ENCODE peak calls at places on chromosomes 11 and 22, in nine cellular contexts. I is transverse colon, Q is K562, F is A549, D is HepG2, W is ovary, G is tibial nerve, X is sigmoid colon, B is H1. L is an unnamed sample.

GRCh38 chr11:128210148-128210940 is 377.0 kb downstream of the ETS1 start:
- DNase-seq in I (peak; percentile 51), X (no peak), G (no peak), D (peak; percentile 59), F (peak; percentile 97), B (no peak), W (no peak), Q (no peak), L (no peak)

GRCh38 chr11:134529212-134530096 is 117.4 kb upstream of the B3GAT1 start:
- DNase-seq in X (peak; percentile 61), F (no peak), B (peak; percentile 45), W (no peak), Q (no peak), D (no peak), G (no peak), I (no peak), L (peak; percentile 73)

GRCh38 chr22:42922374-42923177 is 65.5 kb upstream of the ARFGAP3 start:
- DNase-seq in G (no peak), W (no peak), D (no peak), Q (no peak), I (no peak), B (no peak), X (no peak), F (no peak), L (no peak)

GRCh38 chr11:1553808-1554594 is 18.1 kb downstream of the DUSP8 start:
- DNase-seq in Q (no peak), X (no peak), D (no peak), I (peak; percentile 89), G (no peak), W (no peak), F (no peak), B (peak; percentile 68), L (no peak)

GRCh38 chr11:63553759-63554158 is 9.4 kb downstream of the PLAAT2 start:
- DNase-seq in I (no peak), D (no peak), G (no peak), X (peak; percentile 35), F (no peak), B (no peak), Q (no peak), W (no peak), L (no peak)

GRCh38 chr11:47257518-47258316 is at the start of gene NR1H3:
- DNase-seq in F (peak; percentile 55), X (peak; percentile 95), W (peak; percentile 72), Q (peak; percentile 86), B (peak; percentile 78), G (peak; percentile 78), D (peak; percentile 77), I (peak; percentile 82), L (peak; percentile 92)

GRCh38 chr11:47349521-47350095 is 2.9 kb downstream of the MYBPC3 start:
- DNase-seq in D (no peak), G (no peak), Q (no peak), I (no peak), W (no peak), X (no peak), F (no peak), B (no peak), L (no peak)

GRCh38 chr11:91100432-91100831 is 877.6 kb upstream of the CHORDC1 start:
- DNase-seq in D (no peak), Q (no peak), I (no peak), F (no peak), X (no peak), G (no peak), W (no peak), B (no peak), L (no peak)

GRCh38 chr11:66509131-66509561 is 1.3 kb upstream of the BBS1 start:
- DNase-seq in Q (no peak), W (no peak), I (no peak), F (no peak), G (no peak), D (peak; percentile 72), X (no peak), B (no peak), L (no peak)

GRCh38 chr11:27553186-27553585 is 46.6 kb upstream of the LIN7C start:
- DNase-seq in D (no peak), X (no peak), Q (no peak), B (no peak), W (no peak), G (no peak), I (no peak), F (no peak), L (no peak)

GRCh38 chr22:21022955-21023614 is 8.1 kb downstream of the P2RX6 start:
- DNase-seq in I (no peak), X (no peak), Q (peak; percentile 74), D (no peak), G (no peak), F (no peak), W (no peak), B (no peak), L (no peak)

GRCh38 chr22:46088541-46089311 is 61.6 kb upstream of the PPARA start:
- DNase-seq in B (no peak), G (no peak), W (peak; percentile 63), Q (no peak), D (no peak), X (peak; percentile 83), F (no peak), I (no peak), L (peak; percentile 75)

GRCh38 chr22:46089426-46090041 is 60.8 kb upstream of the PPARA start:
- DNase-seq in X (peak; percentile 68), D (no peak), G (no peak), Q (no peak), F (no peak), I (peak; percentile 7), W (no peak), B (no peak), L (peak; percentile 75)

GRCh38 chr22:46087336-46087690 is 63.0 kb upstream of the PPARA start:
- DNase-seq in B (no peak), G (no peak), D (no peak), W (no peak), Q (no peak), X (no peak), F (no peak), I (no peak), L (no peak)

GRCh38 chr22:46086577-46087335 is 63.6 kb upstream of the PPARA start:
- DNase-seq in D (no peak), X (peak; percentile 73), F (no peak), Q (no peak), B (no peak), W (no peak), I (no peak), G (no peak), L (peak; percentile 78)

GRCh38 chr22:46087816-46088277 is 62.5 kb upstream of the PPARA start:
- DNase-seq in F (peak; percentile 67), X (peak; percentile 98), G (peak; percentile 93), B (no peak), W (peak; percentile 96), D (no peak), Q (peak; percentile 77), I (peak; percentile 80), L (peak; percentile 96)
- TF ChIP-seq EP300 in F (no peak), X (no peak), G (no peak), B (no peak), W (no peak), D (no peak), Q (no peak), I (no peak), L (no peak)

GRCh38 chr11:72587696-72588095 is 86.5 kb downstream of the PDE2A start:
- DNase-seq in I (no peak), X (peak; percentile 45), G (no peak), D (no peak), F (no peak), B (no peak), Q (no peak), W (no peak), L (no peak)

GRCh38 chr11:72588656-72589410 is 85.4 kb downstream of the PDE2A start:
- DNase-seq in F (no peak), B (no peak), W (no peak), G (no peak), D (no peak), I (no peak), X (peak; percentile 26), Q (no peak), L (no peak)

GRCh38 chr11:72585762-72586590 is 88.2 kb downstream of the PDE2A start:
- DNase-seq in X (peak; percentile 85), F (peak; percentile 64), D (peak; percentile 44), B (peak; percentile 82), G (peak; percentile 84), I (peak; percentile 72), Q (peak; percentile 80), W (peak; percentile 69), L (no peak)

GRCh38 chr11:72584933-72585597 is 89.2 kb downstream of the PDE2A start:
- DNase-seq in X (peak; percentile 57), F (no peak), I (no peak), B (no peak), G (no peak), Q (no peak), D (no peak), W (no peak), L (no peak)

DNA sequence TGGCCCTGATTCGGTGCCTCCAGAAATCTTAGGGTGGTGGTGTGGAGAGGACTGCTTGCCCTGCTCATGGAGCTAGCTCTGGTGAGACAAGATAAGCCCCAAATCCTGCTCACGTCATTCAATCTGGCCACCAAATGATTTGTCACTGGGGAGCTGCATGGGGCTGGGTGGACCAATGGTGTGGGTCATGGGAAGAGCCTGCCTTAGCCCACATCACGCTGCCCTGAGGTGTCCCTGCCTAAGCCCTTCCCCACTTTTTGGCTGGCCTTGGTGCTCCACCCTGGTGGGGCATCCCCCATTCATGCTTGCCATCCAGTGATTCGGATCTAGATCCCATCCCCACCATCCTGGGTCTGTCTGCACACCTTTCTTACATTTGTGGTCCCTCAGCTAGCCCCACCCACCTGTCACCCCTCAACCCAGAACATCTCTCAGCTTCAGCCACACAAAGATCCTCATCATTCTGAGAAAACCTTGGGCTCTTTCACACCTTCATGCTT is 87.6 kb downstream of the PDE2A start:
- DNase-seq in X (peak; percentile 50), I (no peak), B (no peak), D (no peak), Q (peak; percentile 59), W (no peak), F (no peak), G (no peak), L (peak; percentile 46)
- H3K27ac ChIP-seq in X (no peak overlapping the region), I (no peak overlapping the region), B (no peak overlapping the region), D (no peak overlapping the region), Q (no peak overlapping the region), W (no peak overlapping the region), F (no peak overlapping the region), G (no peak overlapping the region), L (no peak overlapping the region)

DNA sequence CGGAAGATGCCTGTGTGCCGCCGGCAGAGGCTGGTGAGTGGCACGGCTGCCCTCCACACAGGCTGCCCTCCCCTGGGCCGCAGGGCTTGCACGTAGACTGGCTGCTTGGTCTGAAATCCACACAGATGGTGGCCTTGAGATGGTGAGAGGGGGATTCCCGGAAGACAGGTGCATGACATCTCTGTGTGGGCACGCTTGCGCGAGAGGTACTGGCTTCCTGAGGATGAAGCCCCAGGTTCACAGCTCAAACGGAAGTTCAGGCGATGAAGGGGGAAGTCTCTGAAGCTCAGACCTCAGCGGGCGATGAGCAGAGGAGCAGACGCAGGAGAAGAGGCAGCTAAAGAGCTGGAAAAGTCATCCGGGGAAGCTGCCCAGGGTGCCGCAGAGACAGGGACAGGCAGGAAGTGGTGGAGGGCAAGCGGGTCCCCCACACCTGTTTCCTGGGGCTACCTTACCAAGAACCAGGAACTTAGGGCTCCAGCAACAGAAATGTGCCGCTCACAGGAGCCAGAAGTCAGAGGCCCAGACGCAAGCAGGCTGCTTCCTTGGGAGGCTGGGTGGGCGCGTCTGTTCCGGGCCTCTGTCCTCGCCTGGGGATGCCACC is 7.2 kb downstream of the CRELD2 start:
- DNase-seq in G (no peak), D (no peak), B (no peak), X (no peak), W (no peak), F (no peak), Q (no peak), I (peak; percentile 58), L (no peak)
- H3K4me3 ChIP-seq in G (peak overlapping the region; percentile 21), D (no peak overlapping the region), B (no peak overlapping the region), X (no peak overlapping the region), W (no peak overlapping the region), F (no peak overlapping the region), Q (no peak overlapping the region), I (no peak overlapping the region), L (no peak overlapping the region)

GRCh38 chr11:32713496-32713895 is 81.0 kb downstream of the CCDC73 start:
- DNase-seq in D (no peak), X (no peak), B (no peak), I (no peak), W (no peak), F (peak; percentile 30), G (no peak), Q (no peak), L (no peak)
- TF ChIP-seq EP300 in D (no peak), X (no peak), B (no peak), I (no peak), W (no peak), F (no peak), G (no peak), Q (no peak), L (no peak)